ENCODE peak calls at places on chromosomes 1 and 21, in four cellular contexts. One of them, this sample, is unnamed.

GRCh38 chr1:20008391-20008841 is 29.0 kb upstream of the PLA2G2A start:
- DNase-seq in GM12878: no peak
- DNase-seq in K562: peak
- DNase-seq in HL-60: no peak
- DNase-seq in this sample: no peak

GRCh38 chr1:228060458-228061190 is 21.9 kb upstream of the ARF1 start:
- DNase-seq in GM12878: no peak
- DNase-seq in K562: peak
- DNase-seq in HL-60: no peak
- DNase-seq in this sample: no peak

GRCh38 chr1:16254263-16254948 is 17.4 kb upstream of the CPLANE2 start:
- DNase-seq in K562: no peak
- DNase-seq in HL-60: no peak
- DNase-seq in GM12878: no peak
- DNase-seq in this sample: no peak

GRCh38 chr1:24714859-24715520 is 30.3 kb upstream of the CLIC4 start:
- DNase-seq in GM12878: no peak
- DNase-seq in HL-60: no peak
- DNase-seq in K562: peak
- DNase-seq in this sample: no peak

GRCh38 chr21:15667010-15667409 is 62.8 kb upstream of the USP25 start:
- DNase-seq in GM12878: no peak
- DNase-seq in K562: no peak
- DNase-seq in HL-60: no peak
- DNase-seq in this sample: no peak

GRCh38 chr1:202349263-202349928 is 897 bp downstream of the PPP1R12B start:
- DNase-seq in HL-60: peak
- DNase-seq in K562: peak
- DNase-seq in GM12878: no peak
- DNase-seq in this sample: no peak

GRCh38 chr1:109793486-109794318 is 30.0 kb upstream of the EPS8L3 start:
- DNase-seq in GM12878: no peak
- DNase-seq in K562: no peak
- DNase-seq in HL-60: no peak
- DNase-seq in this sample: no peak

GRCh38 chr1:99648107-99648506 is 2.2 kb downstream of the PALMD start:
- DNase-seq in K562: peak
- DNase-seq in GM12878: no peak
- DNase-seq in HL-60: no peak
- DNase-seq in this sample: no peak

GRCh38 chr1:111463029-111463683 is 10.6 kb upstream of the C1orf162 start:
- DNase-seq in HL-60: no peak
- DNase-seq in GM12878: no peak
- DNase-seq in K562: no peak
- DNase-seq in this sample: no peak

GRCh38 chr21:45889961-45890360 is 91.6 kb upstream of the COL6A1 start:
- DNase-seq in GM12878: no peak
- DNase-seq in K562: no peak
- DNase-seq in HL-60: no peak
- DNase-seq in this sample: no peak

GRCh38 chr21:39159342-39160063 is 23.7 kb downstream of the PSMG1 start:
- DNase-seq in HL-60: no peak
- DNase-seq in GM12878: no peak
- DNase-seq in K562: no peak
- DNase-seq in this sample: no peak

GRCh38 chr1:21149430-21149861 is 27.3 kb downstream of the EIF4G3 start:
- DNase-seq in K562: no peak
- DNase-seq in GM12878: no peak
- DNase-seq in HL-60: no peak
- DNase-seq in this sample: no peak

GRCh38 chr1:51906306-51907078 is 28.0 kb upstream of the NRDC start:
- DNase-seq in HL-60: no peak
- DNase-seq in GM12878: no peak
- DNase-seq in K562: no peak
- DNase-seq in this sample: no peak

GRCh38 chr1:21335750-21336168 is 45.5 kb upstream of the ECE1 start:
- DNase-seq in GM12878: no peak
- DNase-seq in HL-60: no peak
- DNase-seq in K562: no peak
- DNase-seq in this sample: no peak

GRCh38 chr1:32137111-32137510 is 29.3 kb downstream of the KPNA6 start:
- DNase-seq in HL-60: no peak
- DNase-seq in GM12878: no peak
- DNase-seq in K562: no peak
- DNase-seq in this sample: no peak

GRCh38 chr1:205537386-205538018 is 33.0 kb downstream of the CDK18 start:
- DNase-seq in K562: no peak
- DNase-seq in GM12878: no peak
- DNase-seq in HL-60: no peak
- DNase-seq in this sample: no peak

GRCh38 chr21:36321325-36322082 is 1.5 kb downstream of the MORC3 start:
- DNase-seq in GM12878: no peak
- DNase-seq in K562: no peak
- DNase-seq in HL-60: no peak
- DNase-seq in this sample: no peak
- TF ChIP-seq SPI1 in GM12878: peak
- TF ChIP-seq SPI1 in K562: peak
- TF ChIP-seq SPI1 in HL-60: peak
- TF ChIP-seq SPI1 in this sample: peak

GRCh38 chr1:54413295-54413694 is 7.1 kb upstream of the SSBP3 start:
- DNase-seq in GM12878: no peak
- DNase-seq in HL-60: no peak
- DNase-seq in K562: no peak
- DNase-seq in this sample: no peak
- TF ChIP-seq SPI1 in GM12878: no peak
- TF ChIP-seq SPI1 in HL-60: no peak
- TF ChIP-seq SPI1 in K562: no peak
- TF ChIP-seq SPI1 in this sample: no peak

GRCh38 chr1:157287462-157287861 is 149.3 kb upstream of the ETV3 start:
- DNase-seq in K562: no peak
- DNase-seq in HL-60: no peak
- DNase-seq in GM12878: no peak
- DNase-seq in this sample: no peak
- TF ChIP-seq SPI1 in K562: no peak
- TF ChIP-seq SPI1 in HL-60: no peak
- TF ChIP-seq SPI1 in GM12878: no peak
- TF ChIP-seq SPI1 in this sample: no peak

DNA sequence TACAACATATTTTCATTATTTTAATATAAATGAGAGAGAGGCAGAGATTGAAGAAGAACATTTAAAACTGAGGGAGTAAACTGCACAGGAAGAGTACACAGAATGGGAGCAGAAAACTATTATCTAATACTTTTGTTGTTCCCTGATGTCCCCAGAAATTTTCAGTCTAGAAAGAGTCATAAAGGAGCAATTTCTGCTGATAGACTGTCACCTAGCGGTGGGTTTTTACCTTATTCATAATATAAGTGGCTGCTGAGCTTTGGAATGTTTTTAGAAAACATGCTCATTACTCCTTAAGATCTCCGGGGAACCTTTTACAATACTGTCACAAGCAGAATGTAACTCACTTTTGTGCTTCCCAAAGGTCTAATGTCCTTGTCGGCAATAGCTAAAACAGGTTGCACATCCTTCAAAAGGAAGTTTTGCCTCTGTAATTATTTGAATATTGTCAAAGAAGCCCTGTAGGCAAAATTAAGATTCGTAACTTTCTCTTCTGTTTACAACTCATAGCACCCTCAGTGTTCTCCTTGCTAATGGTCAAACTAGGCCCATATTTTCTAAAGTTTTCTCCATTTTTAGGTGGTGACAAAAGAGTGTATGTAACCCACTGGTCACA is 4.9 kb upstream of the NPL start:
- DNase-seq in K562: no peak
- DNase-seq in GM12878: no peak
- DNase-seq in HL-60: peak
- DNase-seq in this sample: no peak
- TF ChIP-seq SPI1 in K562: no peak
- TF ChIP-seq SPI1 in GM12878: no peak
- TF ChIP-seq SPI1 in HL-60: no peak
- TF ChIP-seq SPI1 in this sample: no peak

GRCh38 chr1:155934097-155934932 is at the start of gene KHDC4:
- DNase-seq in K562: peak
- DNase-seq in HL-60: peak
- DNase-seq in GM12878: peak
- DNase-seq in this sample: peak

GRCh38 chr1:155932085-155932484 is 2.1 kb downstream of the KHDC4 start:
- DNase-seq in GM12878: no peak
- DNase-seq in K562: no peak
- DNase-seq in HL-60: no peak
- DNase-seq in this sample: no peak

GRCh38 chr1:155932487-155932886 is 1.7 kb downstream of the KHDC4 start:
- DNase-seq in HL-60: no peak
- DNase-seq in K562: no peak
- DNase-seq in GM12878: no peak
- DNase-seq in this sample: no peak

GRCh38 chr1:155933591-155934096 is 569 bp downstream of the KHDC4 start:
- DNase-seq in K562: peak
- DNase-seq in GM12878: no peak
- DNase-seq in HL-60: no peak
- DNase-seq in this sample: no peak

DNA sequence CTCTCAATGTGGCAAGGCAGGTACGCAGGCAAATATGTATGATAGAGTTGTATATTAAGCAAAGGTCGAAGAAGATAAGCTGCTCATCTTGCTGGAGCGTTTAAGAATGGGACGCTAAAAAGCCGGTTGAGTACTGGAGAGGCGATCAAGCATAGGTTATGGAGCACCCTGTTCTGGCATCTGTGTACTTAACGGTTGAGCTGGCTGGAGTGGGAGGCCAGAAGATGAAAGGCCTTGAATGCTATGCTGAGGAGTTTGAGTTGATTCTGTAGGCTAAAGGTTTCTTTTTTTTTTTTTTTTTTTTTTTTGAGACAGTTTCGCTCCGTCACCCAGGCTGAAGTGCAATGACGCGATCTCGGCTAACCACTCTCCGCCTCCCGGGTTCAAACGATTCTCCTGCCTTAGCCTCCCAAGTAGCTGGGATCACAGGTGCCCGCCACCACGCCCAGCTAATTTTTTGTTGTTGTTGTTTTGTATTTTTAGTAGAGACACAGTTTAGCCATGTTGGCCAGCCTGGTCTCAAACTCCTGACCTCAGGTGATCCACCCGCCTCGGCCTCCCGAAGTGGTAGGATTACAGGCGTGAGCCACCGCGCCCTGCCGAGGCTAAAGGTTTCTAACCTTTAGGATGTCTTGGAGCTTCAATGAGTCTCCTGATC is 849 bp upstream of the KHDC4 start:
- DNase-seq in HL-60: no peak
- DNase-seq in K562: no peak
- DNase-seq in GM12878: no peak
- DNase-seq in this sample: no peak
- TF ChIP-seq SPI1 in HL-60: no peak
- TF ChIP-seq SPI1 in K562: no peak
- TF ChIP-seq SPI1 in GM12878: no peak
- TF ChIP-seq SPI1 in this sample: no peak

GRCh38 chr1:35717911-35718476 is 690 bp downstream of the C1orf216 start:
- DNase-seq in HL-60: peak
- DNase-seq in GM12878: no peak
- DNase-seq in K562: peak
- DNase-seq in this sample: no peak

GRCh38 chr1:35718492-35719336 is at the start of gene C1orf216:
- DNase-seq in HL-60: peak
- DNase-seq in K562: peak
- DNase-seq in GM12878: no peak
- DNase-seq in this sample: peak

GRCh38 chr1:35714921-35715567 is 3.6 kb downstream of the C1orf216 start:
- DNase-seq in GM12878: no peak
- DNase-seq in K562: no peak
- DNase-seq in HL-60: no peak
- DNase-seq in this sample: no peak

DNA sequence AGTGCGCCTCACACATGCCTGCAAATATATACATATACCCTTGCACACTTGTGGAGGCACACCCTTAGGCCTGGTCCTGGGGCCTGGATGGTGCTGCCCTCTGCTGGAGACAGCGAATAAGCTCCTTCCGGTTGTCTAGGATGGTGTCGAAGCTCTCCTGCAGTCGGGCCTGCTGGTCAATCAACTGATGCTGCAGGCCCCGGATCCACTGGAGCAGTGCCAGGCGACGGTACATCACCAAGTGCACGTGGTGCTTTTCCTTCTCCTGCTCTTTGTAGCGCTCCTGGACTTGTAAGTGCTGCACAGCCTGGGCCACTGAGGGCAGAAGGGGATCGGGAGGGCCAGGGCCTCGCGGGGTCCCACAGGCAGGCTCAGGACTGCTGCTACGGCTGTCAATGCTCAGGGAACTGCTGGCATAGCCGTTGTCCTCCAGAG is 3.1 kb downstream of the C1orf216 start:
- DNase-seq in GM12878: peak
- DNase-seq in HL-60: peak
- DNase-seq in K562: peak
- DNase-seq in this sample: peak
- TF ChIP-seq SPI1 in GM12878: no peak
- TF ChIP-seq SPI1 in HL-60: no peak
- TF ChIP-seq SPI1 in K562: no peak
- TF ChIP-seq SPI1 in this sample: no peak

DNA sequence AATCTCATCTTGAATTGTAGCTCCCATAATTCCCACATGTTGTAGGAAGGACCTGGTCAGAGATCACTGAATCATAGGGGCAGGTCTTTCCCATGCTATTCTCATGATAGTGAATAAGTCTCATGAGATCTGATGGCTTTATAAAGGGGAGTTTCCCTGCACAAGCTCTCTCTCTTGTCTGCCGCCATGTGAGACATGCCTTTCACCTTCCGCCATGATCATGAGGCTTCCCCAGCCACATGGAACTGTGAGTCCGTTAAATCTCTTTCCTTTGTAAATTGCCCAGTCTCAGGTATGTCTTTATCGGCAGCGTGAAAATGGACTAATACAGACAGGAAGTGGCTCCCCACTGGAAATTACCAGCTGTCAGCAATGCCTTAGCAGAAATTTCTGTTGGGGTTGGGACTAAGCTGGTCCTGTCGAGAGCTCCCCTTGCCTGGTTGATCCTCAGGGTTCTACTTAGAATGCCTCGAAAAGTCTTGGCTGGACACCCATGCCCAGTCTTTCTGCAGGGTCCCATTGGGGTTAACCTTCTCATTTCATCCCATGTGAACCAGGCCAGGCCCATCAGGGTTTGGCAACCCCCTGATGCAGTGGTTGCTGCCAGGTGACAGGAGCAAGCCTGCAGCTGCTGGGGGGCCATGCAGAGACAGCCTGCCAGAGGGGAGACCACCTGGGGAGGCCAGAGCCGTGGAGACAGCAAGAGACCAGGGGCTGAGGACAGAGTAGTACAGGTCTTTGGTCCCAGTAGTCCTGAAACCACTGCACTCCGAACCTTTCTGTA is 2.8 kb upstream of the ABCG1 start:
- DNase-seq in GM12878: no peak
- DNase-seq in K562: no peak
- DNase-seq in HL-60: no peak
- DNase-seq in this sample: no peak
- TF ChIP-seq SPI1 in GM12878: no peak
- TF ChIP-seq SPI1 in K562: no peak
- TF ChIP-seq SPI1 in HL-60: no peak
- TF ChIP-seq SPI1 in this sample: no peak

DNA sequence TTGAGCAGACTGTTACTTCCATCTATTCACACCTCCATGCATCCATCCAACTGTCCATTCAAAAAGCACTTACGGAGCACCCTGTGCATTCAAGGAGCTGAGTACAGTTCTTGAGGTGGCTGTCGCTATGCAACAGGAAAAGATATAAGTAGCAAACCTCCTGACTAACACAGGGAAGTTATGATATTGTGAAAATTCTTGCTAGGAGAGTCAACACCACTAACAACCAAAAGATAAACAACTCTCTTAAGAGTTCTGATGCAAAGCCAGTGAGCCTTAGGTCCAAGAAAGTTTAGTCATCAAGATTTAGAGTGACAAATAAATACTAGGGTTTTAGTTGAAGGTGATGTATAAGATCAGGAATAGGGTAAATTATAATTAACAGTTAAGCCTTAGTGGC is 44.5 kb upstream of the TRIM45 start:
- DNase-seq in K562: no peak
- DNase-seq in HL-60: no peak
- DNase-seq in GM12878: no peak
- DNase-seq in this sample: no peak
- TF ChIP-seq SPI1 in K562: no peak
- TF ChIP-seq SPI1 in HL-60: no peak
- TF ChIP-seq SPI1 in GM12878: no peak
- TF ChIP-seq SPI1 in this sample: no peak

This sample was measured in GM12891.